ENCODE peak calls at places on chromosomes 4 and X, in six cellular contexts. Z is RPMI8226; P is AG20443; V is RCC 7860; W is activated CD4-positive, alpha-beta T cell treated with anti-CD3 and anti-CD28 coated beads, Interleukin-2, amount 50 U/mL, for 1 hour; B is neural crest cell. H is an unnamed sample.
A peak's percentile ranks its signal among the peaks of the same experiment; 100 is the strongest.

GRCh38 chrX:103211012-103211715 is 3.7 kb upstream of the BEX4 start:
- DNase-seq in B (peak; percentile 38), P (peak; percentile 23), Z (peak; percentile 14), V (peak; percentile 4), W (peak; percentile 38), H (peak; percentile 30)

GRCh38 chrX:150312931-150313330 is 50.2 kb upstream of the MAMLD1 start:
- DNase-seq in B (no peak), Z (no peak), W (no peak), V (no peak), P (no peak), H (no peak)

GRCh38 chr4:129362685-129363274 is 266.8 kb downstream of the C4orf33 start:
- DNase-seq in V (peak; percentile 27), W (peak; percentile 22), P (peak; percentile 75), Z (peak; percentile 61), B (peak; percentile 69), H (peak; percentile 65)

GRCh38 chr4:174490356-174490969 is 31.8 kb downstream of the HPGD start:
- DNase-seq in V (no peak), Z (no peak), P (no peak), W (no peak), B (no peak), H (peak; percentile 22)

GRCh38 chrX:40864972-40865371 is 129.6 kb upstream of the MED14 start:
- DNase-seq in Z (no peak), W (no peak), P (peak; percentile 37), B (no peak), V (no peak), H (no peak)

GRCh38 chr4:99816611-99817309 is at the start of gene DAPP1:
- DNase-seq in Z (peak; percentile 93), V (no peak), B (no peak), P (no peak), W (peak; percentile 67), H (no peak)

GRCh38 chr4:102815981-102816380 is 11.4 kb downstream of the UBE2D3 start:
- DNase-seq in B (no peak), W (no peak), P (peak; percentile 71), V (peak; percentile 86), Z (no peak), H (peak; percentile 79)

GRCh38 chr4:168221298-168221697 is 97.3 kb downstream of the DDX60 start:
- DNase-seq in W (no peak), B (no peak), P (peak; percentile 12), V (no peak), Z (no peak), H (no peak)

GRCh38 chrX:46961097-46961496 is 48.9 kb downstream of the JADE3 start:
- DNase-seq in Z (no peak), P (no peak), B (no peak), W (no peak), V (no peak), H (no peak)

GRCh38 chrX:153623310-153624029 is 23.5 kb upstream of the DUSP9 start:
- DNase-seq in V (no peak), P (no peak), W (no peak), B (no peak), Z (no peak), H (no peak)

GRCh38 chrX:11629593-11630211 is 36.0 kb downstream of the ARHGAP6 start:
- DNase-seq in V (no peak), W (no peak), Z (no peak), P (peak; percentile 72), B (no peak), H (no peak)

GRCh38 chr4:116150152-116150551 is 935.2 kb downstream of the TRAM1L1 start:
- DNase-seq in V (no peak), Z (no peak), P (no peak), W (no peak), B (no peak), H (no peak)

GRCh38 chrX:116317409-116317808 is 119.0 kb upstream of the SLC6A14 start:
- DNase-seq in W (no peak), Z (peak; percentile 64), V (no peak), P (no peak), B (no peak), H (no peak)

GRCh38 chr4:118032691-118033090 is 1.6 kb upstream of the NDST3 start:
- DNase-seq in Z (no peak), B (no peak), V (no peak), P (no peak), W (no peak), H (peak; percentile 22)

GRCh38 chrX:46218373-46218772 is 326.8 kb downstream of the ZNF674 start:
- DNase-seq in Z (no peak), V (no peak), B (no peak), W (no peak), P (no peak), H (no peak)

GRCh38 chr4:680565-680930 is 6.2 kb downstream of the MYL5 start:
- DNase-seq in B (no peak), Z (no peak), W (no peak), V (no peak), P (no peak), H (no peak)

GRCh38 chrX:129462707-129463106 is 60.6 kb downstream of the SMARCA1 start:
- DNase-seq in W (no peak), V (no peak), Z (no peak), B (no peak), P (no peak), H (no peak)

GRCh38 chr4:106993846-106994245 is 42.3 kb downstream of the DKK2 start:
- DNase-seq in V (no peak), B (no peak), Z (no peak), W (no peak), P (no peak), H (no peak)

GRCh38 chr4:67928547-67928946 is 34.7 kb downstream of the TMPRSS11A start:
- DNase-seq in B (no peak), P (no peak), Z (no peak), W (no peak), V (peak; percentile 30), H (no peak)

GRCh38 chrX:150162141-150162540 is 201.0 kb upstream of the MAMLD1 start:
- DNase-seq in Z (no peak), W (no peak), P (no peak), B (no peak), V (peak; percentile 42), H (peak; percentile 21)

GRCh38 chrX:150450519-150451177 is 87.5 kb downstream of the MAMLD1 start:
- DNase-seq in P (no peak), B (no peak), Z (peak; percentile 37), W (no peak), V (no peak), H (no peak)

GRCh38 chrX:46770817-46771163 is 11.9 kb upstream of the SLC9A7 start:
- DNase-seq in B (no peak), W (no peak), P (peak; percentile 53), V (peak; percentile 67), Z (no peak), H (peak; percentile 51)

GRCh38 chrX:150696836-150697235 is 3.6 kb downstream of the MTMR1 start:
- DNase-seq in W (no peak), V (no peak), B (no peak), Z (no peak), P (no peak), H (no peak)

GRCh38 chr4:138562544-138562961 is 320.4 kb upstream of the SLC7A11 start:
- DNase-seq in B (no peak), V (no peak), Z (no peak), P (peak; percentile 56), W (no peak), H (no peak)

H was measured in ACHN.